ENCODE peak calls at places on chromosome 21, in nine cellular contexts. P is K562, R is transverse colon, B is upper lobe of left lung, A is HepG2, F is SK-N-SH, J is H1, C is stomach, D is suprapubic skin. Y is an unnamed sample.

GRCh38 chr21:25092441-25093011 is 514.8 kb downstream of the MRPL39 start:
- DNase-seq in P (no peak), R (no peak), B (peak; percentile 39), A (no peak), F (no peak), J (no peak), C (no peak), D (no peak), Y (no peak)

GRCh38 chr21:36859744-36860501 is 106.5 kb downstream of the HLCS start:
- DNase-seq in P (peak; percentile 93), R (peak; percentile 79), B (no peak), A (peak; percentile 81), F (peak; percentile 41), J (peak; percentile 31), C (peak; percentile 72), D (peak; percentile 83), Y (peak; percentile 79)

GRCh38 chr21:42671778-42672593 is 18.6 kb downstream of the PDE9A start:
- DNase-seq in P (no peak), R (no peak), B (no peak), A (peak; percentile 73), F (no peak), J (no peak), C (no peak), D (no peak), Y (no peak)

GRCh38 chr21:27154451-27155129 is 187.7 kb upstream of the ADAMTS5 start:
- DNase-seq in P (no peak), R (no peak), B (no peak), A (no peak), F (no peak), J (no peak), C (no peak), D (no peak), Y (no peak)

GRCh38 chr21:41885341-41886024 is 6.3 kb upstream of the PRDM15 start:
- DNase-seq in P (no peak), R (no peak), B (no peak), A (no peak), F (no peak), J (no peak), C (no peak), D (no peak), Y (no peak)

GRCh38 chr21:42219606-42220137 is 732 bp downstream of the ABCG1 start:
- DNase-seq in P (no peak), R (peak; percentile 38), B (peak; percentile 90), A (no peak), F (peak; percentile 76), J (no peak), C (peak; percentile 31), D (peak; percentile 70), Y (peak; percentile 81)

GRCh38 chr21:28257276-28257675 is 735.4 kb downstream of the LTN1 start:
- DNase-seq in P (no peak), R (no peak), B (no peak), A (peak; percentile 48), F (peak; percentile 41), J (no peak), C (no peak), D (no peak), Y (no peak)

GRCh38 chr21:41622831-41623548 is 115.0 kb upstream of the TMPRSS2 start:
- DNase-seq in P (no peak), R (no peak), B (no peak), A (no peak), F (no peak), J (no peak), C (no peak), D (no peak), Y (peak; percentile 60)

GRCh38 chr21:18801468-18801867 is 397.9 kb upstream of the TMPRSS15 start:
- DNase-seq in P (no peak), R (no peak), B (no peak), A (no peak), F (peak; percentile 1), J (no peak), C (peak; percentile 27), D (no peak), Y (no peak)

GRCh38 chr21:29682800-29683199 is 257.0 kb downstream of the GRIK1 start:
- DNase-seq in P (no peak), R (no peak), B (no peak), A (no peak), F (no peak), J (no peak), C (no peak), D (no peak), Y (no peak)

GRCh38 chr21:41199588-41199987 is 31.6 kb downstream of the BACE2 start:
- DNase-seq in P (no peak), R (no peak), B (no peak), A (no peak), F (no peak), J (no peak), C (no peak), D (no peak), Y (no peak)

GRCh38 chr21:45011911-45012660 is 62.3 kb upstream of the ADARB1 start:
- DNase-seq in P (no peak), R (peak; percentile 19), B (peak; percentile 75), A (peak; percentile 95), F (no peak), J (peak; percentile 84), C (no peak), D (peak; percentile 65), Y (peak; percentile 64)

GRCh38 chr21:45270306-45270821 is 17.3 kb downstream of the POFUT2 start:
- DNase-seq in P (no peak), R (peak; percentile 3), B (no peak), A (no peak), F (no peak), J (no peak), C (peak; percentile 21), D (peak; percentile 40), Y (peak; percentile 46)

GRCh38 chr21:34242973-34243372 is 120.8 kb upstream of the KCNE2 start:
- DNase-seq in P (no peak), R (no peak), B (no peak), A (no peak), F (no peak), J (no peak), C (no peak), D (no peak), Y (no peak)

GRCh38 chr21:16800536-16800935 is 712.3 kb upstream of the CXADR start:
- DNase-seq in P (no peak), R (no peak), B (no peak), A (no peak), F (no peak), J (no peak), C (no peak), D (no peak), Y (no peak)

GRCh38 chr21:23160914-23161313 is 2162.7 kb downstream of the NCAM2 start:
- DNase-seq in P (no peak), R (no peak), B (no peak), A (no peak), F (peak; percentile 3), J (no peak), C (no peak), D (no peak), Y (no peak)

GRCh38 chr21:45262041-45262581 is 25.6 kb downstream of the POFUT2 start:
- DNase-seq in P (no peak), R (no peak), B (no peak), A (no peak), F (peak; percentile 16), J (no peak), C (peak; percentile 10), D (peak; percentile 15), Y (no peak)

GRCh38 chr21:42130447-42130846 is 59.3 kb downstream of the UMODL1 start:
- DNase-seq in P (no peak), R (no peak), B (no peak), A (no peak), F (no peak), J (no peak), C (no peak), D (no peak), Y (no peak)

GRCh38 chr21:44892536-44893277 is 19.2 kb upstream of the PTTG1IP start:
- DNase-seq in P (peak; percentile 78), R (peak; percentile 74), B (peak; percentile 94), A (no peak), F (peak; percentile 86), J (no peak), C (peak; percentile 78), D (no peak), Y (no peak)

DNA sequence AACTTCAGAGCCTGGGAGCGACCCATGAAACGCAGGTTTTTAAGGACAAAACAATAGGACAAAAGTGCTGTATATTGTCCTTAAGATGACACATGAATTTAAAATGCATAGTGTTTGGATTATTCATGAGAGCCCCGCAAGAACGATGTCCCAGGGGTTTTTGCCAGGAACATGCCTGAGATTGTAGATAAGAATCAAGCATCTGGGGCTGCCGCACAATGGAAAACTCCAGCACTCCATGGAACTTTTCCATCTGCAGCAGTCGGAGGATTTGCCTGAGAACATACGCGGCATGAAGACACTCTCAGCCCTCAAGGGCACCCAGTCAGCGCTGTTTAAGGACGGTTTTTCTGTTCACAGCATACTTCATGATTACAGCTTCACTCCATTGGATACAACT is 5.3 kb upstream of the ERG start:
- DNase-seq in P (no peak), R (no peak), B (no peak), A (no peak), F (peak; percentile 39), J (no peak), C (no peak), D (no peak), Y (no peak)
- TF ChIP-seq POLR2AphosphoS5 in P (no peak), R (no peak), B (peak; percentile 56), A (no peak), F (no peak), J (no peak), C (peak; percentile 15), D (no peak), Y (no peak)

GRCh38 chr21:35249636-35250035 is 200.5 kb upstream of the RUNX1 start:
- DNase-seq in P (no peak), R (no peak), B (no peak), A (no peak), F (no peak), J (no peak), C (no peak), D (no peak), Y (no peak)
- TF ChIP-seq EP300 in P (no peak), R (no peak), B (no peak), A (no peak), F (no peak), J (no peak), C (no peak), D (no peak), Y (no peak)

DNA sequence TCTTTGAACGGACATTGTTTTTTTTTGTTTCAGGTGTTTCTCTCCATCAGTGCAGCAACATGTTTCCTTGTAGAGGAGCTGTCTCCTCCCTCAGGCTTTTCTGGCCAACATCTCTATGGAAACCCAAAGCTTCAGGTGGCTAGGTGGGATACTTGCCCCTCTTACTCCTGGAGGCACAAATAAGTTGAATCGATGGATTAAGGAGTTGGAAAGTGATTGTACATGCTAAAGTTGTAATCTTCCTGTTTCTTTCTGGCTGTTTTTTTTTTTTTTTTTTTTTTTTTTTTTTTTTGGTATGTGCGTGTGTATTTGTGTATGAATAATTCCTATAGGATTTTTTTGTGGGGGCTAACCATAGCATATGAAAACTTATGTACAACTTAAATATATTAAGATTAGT is 10.6 kb downstream of the USP25 start:
- DNase-seq in P (no peak), R (no peak), B (no peak), A (no peak), F (no peak), J (no peak), C (no peak), D (no peak), Y (no peak)
- H3K4me1 ChIP-seq in P (peaks cover 42% of the 10 kb centered on the region), R (peaks cover 31% of the 10 kb centered on the region), B (peaks cover 60% of the 10 kb centered on the region), A (peaks cover 66% of the 10 kb centered on the region), F (peaks cover 7% of the 10 kb centered on the region), J (peaks cover 12% of the 10 kb centered on the region), C (peaks cover 89% of the 10 kb centered on the region), D (peaks cover 55% of the 10 kb centered on the region), Y (peaks cover 51% of the 10 kb centered on the region)

DNA sequence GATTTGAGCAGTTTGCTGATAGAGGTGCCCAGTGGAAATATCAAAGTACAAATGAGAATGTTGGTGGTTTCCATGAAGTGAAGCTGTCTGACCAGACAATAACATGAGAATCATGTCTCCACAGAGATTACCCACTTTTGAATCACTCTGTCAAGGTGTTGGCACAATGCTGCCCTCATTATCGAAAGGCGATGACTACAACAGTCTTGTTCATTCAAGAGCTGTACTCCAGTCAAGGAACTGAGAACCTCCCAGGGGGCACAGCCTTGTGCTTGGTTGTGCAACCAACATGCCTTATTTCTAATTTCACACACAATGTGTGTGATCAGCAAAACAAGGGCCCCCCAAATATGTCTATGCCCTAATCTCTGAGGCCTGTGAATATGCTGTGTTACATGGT is 35.7 kb downstream of the ETS2 start:
- DNase-seq in P (no peak), R (no peak), B (no peak), A (no peak), F (no peak), J (no peak), C (no peak), D (no peak), Y (no peak)
- TF ChIP-seq POLR2AphosphoS5 in P (no peak), R (no peak), B (no peak), A (no peak), F (no peak), J (no peak), C (no peak), D (no peak), Y (no peak)

Y was measured in sigmoid colon.